ENCODE peak calls at places on chromosome 21, in seven cellular contexts. U is occipital lobe, D is NCI-H774, M is anterior cingulate cortex, Q is activated T-cell treated with anti-CD3 and anti-CD28 coated beads for 24 hours, O is H7, R is fibroblast of pulmonary artery. N is an unnamed sample.

GRCh38 chr21:42586406-42586805 is 67.0 kb upstream of the PDE9A start:
- DNase-seq in U (no peak), D (no peak), M (no peak), Q (no peak), O (no peak), R (no peak), N (no peak)

GRCh38 chr21:16279658-16280581 is 550.1 kb downstream of the USP25 start:
- DNase-seq in U (peak; percentile 16), D (no peak), M (peak; percentile 3), Q (no peak), O (no peak), R (peak; percentile 61), N (peak; percentile 50)

GRCh38 chr21:36948686-36949085 is 17.8 kb downstream of the HLCS start:
- DNase-seq in U (no peak), D (no peak), M (no peak), Q (no peak), O (no peak), R (peak; percentile 58), N (no peak)

GRCh38 chr21:41665766-41666595 is 100.9 kb downstream of the RIPK4 start:
- DNase-seq in U (no peak), D (no peak), M (no peak), Q (no peak), O (peak; percentile 25), R (no peak), N (no peak)

GRCh38 chr21:31872452-31873274 is at the start of gene HUNK:
- DNase-seq in U (peak; percentile 45), D (no peak), M (no peak), Q (no peak), O (peak; percentile 91), R (peak; percentile 7), N (peak; percentile 26)

GRCh38 chr21:30349572-30349971 is 1.2 kb upstream of the KRTAP23-1 start:
- DNase-seq in U (no peak), D (no peak), M (no peak), Q (no peak), O (no peak), R (no peak), N (no peak)

GRCh38 chr21:37073417-37074194 is 552 bp downstream of the TTC3 start:
- DNase-seq in U (peak; percentile 65), D (no peak), M (peak; percentile 65), Q (peak; percentile 32), O (no peak), R (peak; percentile 51), N (peak; percentile 48)

GRCh38 chr21:29305561-29305960 is 6.8 kb downstream of the BACH1 start:
- DNase-seq in U (no peak), D (no peak), M (no peak), Q (no peak), O (no peak), R (no peak), N (no peak)

GRCh38 chr21:40176732-40177131 is 309.5 kb downstream of the PCP4 start:
- DNase-seq in U (no peak), D (peak; percentile 96), M (no peak), Q (no peak), O (no peak), R (no peak), N (no peak)

GRCh38 chr21:41739011-41739410 is 27.8 kb downstream of the RIPK4 start:
- DNase-seq in U (no peak), D (no peak), M (no peak), Q (no peak), O (no peak), R (no peak), N (no peak)

GRCh38 chr21:42631142-42631541 is 22.3 kb upstream of the PDE9A start:
- DNase-seq in U (no peak), D (no peak), M (no peak), Q (no peak), O (no peak), R (no peak), N (no peak)

GRCh38 chr21:46545363-46545762 is 59.5 kb downstream of the S100B start:
- DNase-seq in U (no peak), D (no peak), M (no peak), Q (no peak), O (peak; percentile 37), R (no peak), N (no peak)

GRCh38 chr21:23131177-23131576 is 2133.0 kb downstream of the NCAM2 start:
- DNase-seq in U (no peak), D (no peak), M (no peak), Q (no peak), O (no peak), R (no peak), N (no peak)

GRCh38 chr21:46002841-46003574 is 21.4 kb downstream of the COL6A1 start:
- DNase-seq in U (no peak), D (no peak), M (no peak), Q (no peak), O (no peak), R (no peak), N (no peak)

GRCh38 chr21:38321568-38321967 is 64.8 kb downstream of the KCNJ15 start:
- DNase-seq in U (no peak), D (no peak), M (no peak), Q (no peak), O (no peak), R (no peak), N (no peak)

GRCh38 chr21:26098758-26099157 is 71.8 kb downstream of the APP start:
- DNase-seq in U (no peak), D (no peak), M (no peak), Q (no peak), O (peak; percentile 39), R (no peak), N (no peak)

N was measured in lung microvascular endothelial cell.